ENCODE peak calls at places on chromosome 15, in four cellular contexts. P, I, M and R are unnamed samples.
A peak's percentile ranks its signal among the peaks of the same experiment; 100 is the strongest.

GRCh38 chr15:26771168-26771916 is 1.5 kb downstream of the GABRB3 start:
- DNase-seq in P (peak; percentile 85), I (peak; percentile 91), M (no peak), R (peak; percentile 86)

GRCh38 chr15:29035571-29036285 is 150.0 kb downstream of the APBA2 start:
- DNase-seq in P (no peak), I (no peak), M (no peak), R (no peak)

GRCh38 chr15:48858401-48858800 is 19.5 kb upstream of the EID1 start:
- DNase-seq in P (no peak), I (no peak), M (peak; percentile 70), R (no peak)

GRCh38 chr15:28896944-28897343 is 11.2 kb downstream of the APBA2 start:
- DNase-seq in P (no peak), I (no peak), M (peak; percentile 95), R (no peak)

GRCh38 chr15:93028632-93029612 is 60.1 kb downstream of the RGMA start:
- DNase-seq in P (no peak), I (no peak), M (peak; percentile 91), R (no peak)

GRCh38 chr15:83911345-83911744 is 257.4 kb downstream of the ADAMTSL3 start:
- DNase-seq in P (no peak), I (no peak), M (no peak), R (no peak)

GRCh38 chr15:41894791-41895463 is 1.1 kb upstream of the SPTBN5 start:
- DNase-seq in P (no peak), I (peak; percentile 49), M (peak; percentile 78), R (peak; percentile 58)

GRCh38 chr15:67048281-67049279 is 16.8 kb upstream of the SMAD3 start:
- DNase-seq in P (no peak), I (no peak), M (peak; percentile 96), R (no peak)

GRCh38 chr15:56367156-56367555 is 1.9 kb downstream of the TEX9 start:
- DNase-seq in P (no peak), I (no peak), M (no peak), R (no peak)

GRCh38 chr15:45116006-45116481 is 1.9 kb downstream of the DUOXA2 start:
- DNase-seq in P (no peak), I (no peak), M (no peak), R (no peak)

GRCh38 chr15:44873103-44873502 is 83.4 kb upstream of the TERB2 start:
- DNase-seq in P (no peak), I (no peak), M (no peak), R (no peak)

GRCh38 chr15:85581495-85581894 is 201.1 kb downstream of the AKAP13 start:
- DNase-seq in P (no peak), I (no peak), M (no peak), R (no peak)

GRCh38 chr15:29686079-29686425 is 136.2 kb downstream of the TJP1 start:
- DNase-seq in P (no peak), I (no peak), M (no peak), R (no peak)

GRCh38 chr15:29670945-29671307 is 151.3 kb downstream of the TJP1 start:
- DNase-seq in P (no peak), I (no peak), M (peak; percentile 61), R (no peak)

GRCh38 chr15:63997715-63998442 is 48.4 kb downstream of the DAPK2 start:
- DNase-seq in P (no peak), I (no peak), M (no peak), R (no peak)

GRCh38 chr15:31302778-31303433 is 23.7 kb upstream of the KLF13 start:
- DNase-seq in P (no peak), I (peak; percentile 47), M (no peak), R (no peak)
- H3K18ac ChIP-seq in P (peak overlapping the region; percentile 78), I (no peak overlapping the region), M (no peak overlapping the region), R (no peak overlapping the region)

DNA sequence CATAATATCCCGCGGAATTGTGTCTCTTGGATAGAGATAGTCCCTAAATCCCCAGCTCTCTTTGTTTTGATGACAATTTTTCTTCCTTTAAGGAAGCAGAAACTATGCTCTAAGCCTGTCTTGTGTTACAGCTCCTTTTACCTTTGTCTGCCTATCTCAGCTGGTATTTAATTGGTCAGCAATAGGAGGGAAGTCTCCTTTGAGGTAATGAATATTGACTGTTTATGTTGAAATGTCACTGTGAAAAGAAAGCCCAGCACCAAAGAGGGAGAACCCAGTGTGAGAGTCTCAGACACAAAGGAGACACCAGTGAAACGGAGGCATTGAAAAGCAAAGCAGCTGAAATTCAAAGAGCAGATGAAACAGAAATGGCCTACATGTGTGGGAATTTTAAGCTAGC is 372.6 kb downstream of the NR2F2 start:
- DNase-seq in P (peak; percentile 57), I (peak; percentile 8), M (no peak), R (no peak)
- H3K18ac ChIP-seq in P (no peak overlapping the region), I (no peak overlapping the region), M (no peak overlapping the region), R (no peak overlapping the region)

GRCh38 chr15:68420186-68420684 is 11.7 kb downstream of the ITGA11 start:
- DNase-seq in P (peak; percentile 38), I (peak; percentile 62), M (no peak), R (peak; percentile 27)
- H3K18ac ChIP-seq in P (no peak overlapping the region), I (peak overlapping the region; percentile 10), M (peak overlapping the region; percentile 32), R (no peak overlapping the region)

DNA sequence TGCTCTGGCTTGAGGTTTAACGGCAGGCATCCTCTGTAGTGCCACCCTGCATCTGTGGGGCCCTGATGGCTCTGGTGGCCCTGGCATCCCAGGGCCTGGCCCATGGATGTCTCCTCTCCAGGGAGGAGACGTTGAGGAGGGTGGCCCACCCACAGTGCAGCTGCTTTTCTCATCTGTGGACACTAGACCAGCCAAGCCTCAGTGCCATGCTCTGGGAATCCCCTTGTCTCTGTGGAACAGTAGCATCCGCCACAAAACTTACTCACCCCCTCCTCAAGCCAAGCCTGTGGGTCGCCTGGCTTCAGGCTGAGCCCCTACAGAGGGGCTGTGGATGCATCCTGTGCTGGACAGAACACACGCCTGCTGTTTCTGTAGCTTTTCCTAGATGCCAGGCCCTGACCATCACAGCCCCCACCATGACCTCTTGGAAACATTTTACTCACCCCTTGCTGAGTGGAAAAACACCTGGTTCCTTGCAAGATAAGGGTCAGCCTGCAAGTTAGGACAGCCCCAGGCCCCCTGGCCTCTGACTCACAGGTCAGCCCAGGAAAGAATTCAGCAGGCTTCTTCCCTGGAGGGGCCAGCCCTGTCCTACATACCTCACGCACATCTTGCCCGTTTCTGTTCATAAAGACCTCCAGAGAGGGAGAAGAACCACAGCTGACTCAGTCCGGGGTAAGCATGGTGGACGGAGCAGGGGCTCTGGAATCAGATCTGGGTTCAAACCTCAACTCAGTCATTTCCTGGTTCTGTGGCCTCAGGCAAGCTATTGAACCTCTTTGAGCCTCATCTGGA is 19.0 kb downstream of the PAK6 start:
- DNase-seq in P (no peak), I (peak; percentile 73), M (peak; percentile 33), R (no peak)
- H3K18ac ChIP-seq in P (peak overlapping the region; percentile 6), I (no peak overlapping the region), M (no peak overlapping the region), R (no peak overlapping the region)

GRCh38 chr15:68204776-68205557 is at the start of gene CALML4:
- DNase-seq in P (no peak), I (no peak), M (no peak), R (no peak)
- H3K18ac ChIP-seq in P (peak within 1 kb of the TSS; percentile 81), I (peak within 1 kb of the TSS; percentile 55), M (no peak within 1 kb of the TSS), R (no peak within 1 kb of the TSS)

GRCh38 chr15:99477745-99478525 is 87.8 kb upstream of the MEF2A start:
- DNase-seq in P (no peak), I (no peak), M (no peak), R (no peak)

GRCh38 chr15:99475754-99476412 is 89.9 kb upstream of the MEF2A start:
- DNase-seq in P (no peak), I (no peak), M (no peak), R (no peak)

GRCh38 chr15:99474041-99474906 is 91.5 kb upstream of the MEF2A start:
- DNase-seq in P (no peak), I (no peak), M (no peak), R (no peak)

GRCh38 chr15:99474981-99475753 is 90.6 kb upstream of the MEF2A start:
- DNase-seq in P (no peak), I (no peak), M (no peak), R (no peak)

GRCh38 chr15:99476413-99477222 is 89.2 kb upstream of the MEF2A start:
- DNase-seq in P (no peak), I (no peak), M (peak; percentile 100), R (no peak)
- H3K18ac ChIP-seq in P (no peak overlapping the region), I (no peak overlapping the region), M (peak overlapping the region; percentile 58), R (peak overlapping the region; percentile 1)

GRCh38 chr15:95556866-95557225 is 773.7 kb upstream of the NR2F2 start:
- DNase-seq in P (no peak), I (peak; percentile 17), M (no peak), R (no peak)
- H3K18ac ChIP-seq in P (no peak overlapping the region), I (peak overlapping the region; percentile 94), M (peak overlapping the region; percentile 70), R (no peak overlapping the region)

GRCh38 chr15:65342493-65342892 is 35.3 kb downstream of the IGDCC3 start:
- DNase-seq in P (no peak), I (no peak), M (no peak), R (no peak)

GRCh38 chr15:65346856-65347598 is 30.8 kb downstream of the IGDCC3 start:
- DNase-seq in P (no peak), I (no peak), M (no peak), R (no peak)

GRCh38 chr15:65343374-65343981 is 34.3 kb downstream of the IGDCC3 start:
- DNase-seq in P (no peak), I (no peak), M (no peak), R (no peak)

GRCh38 chr15:65344909-65345275 is 32.9 kb downstream of the IGDCC3 start:
- DNase-seq in P (no peak), I (no peak), M (peak; percentile 12), R (no peak)

GRCh38 chr15:65344214-65344908 is 33.4 kb downstream of the IGDCC3 start:
- DNase-seq in P (no peak), I (no peak), M (no peak), R (no peak)
- H3K18ac ChIP-seq in P (no peak overlapping the region), I (no peak overlapping the region), M (no peak overlapping the region), R (no peak overlapping the region)